ENCODE peak calls at places on chromosomes 13 and 19, in eight cellular contexts. N, J, P, T, I, X, R and F are unnamed samples.

GRCh38 chr13:98184796-98185195 is 7.7 kb upstream of the RNF113B start:
- DNase-seq in J (peak), N (no peak), T (peak), I (no peak), X (no peak), P (no peak), R (no peak), F (no peak)

GRCh38 chr19:53467138-53467502 is 413 bp upstream of the ZNF813 start:
- DNase-seq in X (peak), N (peak), R (no peak), I (no peak), T (no peak), P (no peak), J (no peak), F (no peak)

GRCh38 chr13:39875583-39875982 is 220.1 kb downstream of the COG6 start:
- DNase-seq in X (no peak), T (peak), R (no peak), P (no peak), I (no peak), N (no peak), J (no peak), F (no peak)

GRCh38 chr13:110301083-110301482 is 5.9 kb downstream of the COL4A1 start:
- DNase-seq in J (no peak), T (no peak), R (no peak), I (no peak), P (no peak), X (no peak), N (peak), F (no peak)

GRCh38 chr13:106499905-106500304 is 35.6 kb downstream of the EFNB2 start:
- DNase-seq in N (no peak), X (no peak), J (peak), R (no peak), I (peak), T (peak), P (no peak), F (no peak)

GRCh38 chr19:52637718-52638585 is at the start of gene ZNF83:
- DNase-seq in P (peak), N (peak), R (peak), T (peak), I (peak), X (peak), J (peak), F (peak)

GRCh38 chr19:42333975-42334696 is 8.7 kb downstream of the MEGF8 start:
- DNase-seq in P (no peak), T (no peak), N (no peak), X (no peak), J (no peak), I (no peak), R (no peak), F (no peak)

GRCh38 chr13:68076046-68076445 is 845.9 kb upstream of the PCDH9 start:
- DNase-seq in T (no peak), P (no peak), J (no peak), I (no peak), N (no peak), R (no peak), X (no peak), F (no peak)

GRCh38 chr13:114065926-114066774 is 66.3 kb downstream of the RASA3 start:
- DNase-seq in J (no peak), X (no peak), R (peak), P (no peak), T (no peak), I (no peak), N (no peak), F (no peak)

GRCh38 chr13:72839831-72840426 is 58.0 kb downstream of the PIBF1 start:
- DNase-seq in T (peak), P (peak), N (no peak), X (peak), J (peak), R (no peak), I (peak), F (peak)

GRCh38 chr19:4430760-4431159 is 26.8 kb downstream of the UBXN6 start:
- DNase-seq in X (no peak), J (no peak), I (no peak), N (no peak), T (no peak), P (no peak), R (no peak), F (no peak)

GRCh38 chr13:113220141-113220598 is 10.8 kb downstream of the CUL4A start:
- DNase-seq in J (no peak), I (no peak), P (no peak), X (no peak), T (no peak), N (no peak), R (no peak), F (no peak)

GRCh38 chr13:43044720-43045301 is 21.4 kb downstream of the DNAJC15 start:
- DNase-seq in T (no peak), I (no peak), J (no peak), P (no peak), X (no peak), R (no peak), N (no peak), F (no peak)

GRCh38 chr19:47643281-47643680 is 34.3 kb downstream of the BICRA start:
- DNase-seq in X (no peak), I (no peak), N (no peak), T (no peak), P (no peak), R (no peak), J (no peak), F (no peak)

GRCh38 chr13:100495455-100495854 is 93.1 kb downstream of the GGACT start:
- DNase-seq in N (no peak), T (no peak), X (no peak), P (no peak), R (no peak), J (no peak), I (no peak), F (no peak)

GRCh38 chr13:34750078-34750703 is 191.9 kb upstream of the NBEA start:
- DNase-seq in P (no peak), I (no peak), X (peak), R (no peak), J (peak), N (no peak), T (peak), F (no peak)

GRCh38 chr19:47560999-47561398 is 11.9 kb downstream of the ZNF541 start:
- DNase-seq in P (no peak), R (no peak), J (no peak), N (no peak), X (no peak), T (no peak), I (no peak), F (no peak)

GRCh38 chr13:26656919-26657318 is 99.4 kb downstream of the WASF3 start:
- DNase-seq in P (no peak), N (no peak), T (peak), R (no peak), J (peak), X (no peak), I (peak), F (no peak)

GRCh38 chr13:48412100-48412556 is 785 bp downstream of the LPAR6 start:
- DNase-seq in X (no peak), J (peak), R (no peak), N (no peak), I (peak), P (no peak), T (no peak), F (no peak)
- TF ChIP-seq CTCF in X (no peak), J (no peak), R (no peak), N (no peak), I (no peak), P (no peak), T (no peak), F (no peak)

DNA sequence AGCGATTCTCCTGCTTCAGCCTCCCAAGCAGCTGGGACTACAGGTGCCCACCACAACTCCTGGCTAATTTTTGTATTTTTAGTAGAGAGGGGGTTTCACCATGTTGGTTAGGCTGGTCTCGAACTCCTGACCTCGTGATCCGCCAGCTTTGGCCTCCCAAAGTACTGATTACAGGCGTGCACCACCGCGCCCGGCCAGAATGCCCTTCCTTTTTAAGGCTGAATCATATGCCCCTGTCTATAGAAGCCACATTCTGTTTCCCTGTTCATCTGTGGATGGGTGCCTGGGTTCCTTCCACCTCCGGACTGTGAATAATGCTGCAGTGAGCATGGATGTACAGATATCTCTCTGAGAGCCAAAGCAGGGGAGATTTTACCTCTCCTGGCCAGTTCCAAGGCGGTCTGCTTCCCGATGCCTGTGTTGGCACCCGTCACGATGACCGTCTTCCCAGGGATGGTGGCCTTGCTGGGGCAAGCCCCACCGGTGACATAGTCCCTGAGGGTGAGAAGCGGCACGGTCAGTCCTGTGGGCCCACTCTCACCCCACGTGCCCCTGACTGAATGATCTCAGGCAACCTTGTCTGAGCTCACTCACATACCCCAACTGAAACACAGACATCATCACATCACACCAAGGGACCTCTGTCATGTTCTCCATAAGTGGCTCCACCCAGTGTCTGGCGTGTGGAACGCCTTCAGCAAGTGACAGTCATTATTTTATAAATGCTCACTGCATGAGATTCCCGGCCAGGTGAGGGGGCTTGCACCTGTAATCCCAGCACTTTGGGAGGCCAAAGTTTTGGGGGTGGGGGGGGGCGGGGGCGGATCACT is 4.0 kb downstream of the RDH13 start:
- DNase-seq in X (no peak), I (no peak), P (no peak), J (no peak), N (no peak), R (no peak), T (no peak), F (no peak)
- TF ChIP-seq CTCF in X (no peak), I (no peak), P (no peak), J (no peak), N (no peak), R (no peak), T (no peak), F (no peak)

DNA sequence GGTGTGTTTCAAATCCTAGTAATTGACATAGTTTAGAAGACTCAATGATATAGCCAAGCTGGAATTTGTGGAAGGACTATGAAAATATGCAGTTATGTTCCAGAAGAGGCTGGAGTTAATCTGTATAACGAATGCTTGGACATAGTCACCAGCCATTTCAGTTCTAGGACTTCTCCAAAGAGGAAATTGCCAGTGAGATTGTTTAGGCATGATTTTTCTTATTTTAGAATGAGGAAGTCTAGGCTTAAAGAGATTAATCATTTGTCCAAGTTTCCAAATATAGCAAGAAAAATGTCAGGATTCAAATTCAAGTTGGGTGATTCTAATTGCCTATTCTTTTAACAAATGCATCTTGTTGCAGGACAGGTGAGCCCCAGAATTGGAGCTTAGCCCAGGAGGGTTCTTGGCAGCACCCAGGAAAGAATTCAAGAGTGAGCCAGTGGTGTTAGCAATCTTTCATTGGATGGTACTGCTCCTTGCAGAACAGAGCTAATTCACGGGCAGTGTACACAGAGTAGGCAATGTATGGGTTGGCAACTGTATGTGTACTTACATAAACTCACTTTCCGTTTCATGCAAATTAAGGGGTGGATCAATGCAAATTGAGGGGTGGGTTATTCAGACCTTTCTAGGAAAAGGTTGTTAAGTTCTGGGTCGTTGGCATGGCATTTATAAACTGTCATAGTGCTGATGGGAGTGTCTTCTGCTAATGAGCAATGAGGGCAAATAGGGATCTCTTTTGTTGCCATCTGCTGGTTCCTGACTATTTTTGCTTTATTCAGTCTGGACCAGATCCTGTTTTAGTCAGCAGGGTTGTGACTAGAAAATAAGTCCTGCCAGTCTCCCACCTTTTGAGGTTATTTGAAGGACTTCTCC is 763.2 kb upstream of the SLITRK1 start:
- DNase-seq in T (peak), J (no peak), R (no peak), P (no peak), N (no peak), X (no peak), I (peak), F (no peak)
- TF ChIP-seq CTCF in T (no peak), J (no peak), R (no peak), P (no peak), N (no peak), X (peak), I (peak), F (no peak)

GRCh38 chr19:46073268-46073922 is 32.6 kb upstream of the IGFL4 start:
- DNase-seq in N (no peak), I (no peak), P (no peak), T (no peak), J (no peak), X (no peak), R (no peak), F (no peak)

GRCh38 chr19:46067691-46068090 is 26.9 kb upstream of the IGFL4 start:
- DNase-seq in I (no peak), X (no peak), T (no peak), P (no peak), N (no peak), R (no peak), J (no peak), F (no peak)

GRCh38 chr19:46069841-46070341 is 29.1 kb upstream of the IGFL4 start:
- DNase-seq in R (no peak), J (peak), N (no peak), T (peak), I (peak), P (no peak), X (no peak), F (no peak)

GRCh38 chr19:46065486-46065885 is 24.7 kb upstream of the IGFL4 start:
- DNase-seq in R (no peak), X (no peak), N (no peak), T (peak), J (peak), P (peak), I (peak), F (no peak)

DNA sequence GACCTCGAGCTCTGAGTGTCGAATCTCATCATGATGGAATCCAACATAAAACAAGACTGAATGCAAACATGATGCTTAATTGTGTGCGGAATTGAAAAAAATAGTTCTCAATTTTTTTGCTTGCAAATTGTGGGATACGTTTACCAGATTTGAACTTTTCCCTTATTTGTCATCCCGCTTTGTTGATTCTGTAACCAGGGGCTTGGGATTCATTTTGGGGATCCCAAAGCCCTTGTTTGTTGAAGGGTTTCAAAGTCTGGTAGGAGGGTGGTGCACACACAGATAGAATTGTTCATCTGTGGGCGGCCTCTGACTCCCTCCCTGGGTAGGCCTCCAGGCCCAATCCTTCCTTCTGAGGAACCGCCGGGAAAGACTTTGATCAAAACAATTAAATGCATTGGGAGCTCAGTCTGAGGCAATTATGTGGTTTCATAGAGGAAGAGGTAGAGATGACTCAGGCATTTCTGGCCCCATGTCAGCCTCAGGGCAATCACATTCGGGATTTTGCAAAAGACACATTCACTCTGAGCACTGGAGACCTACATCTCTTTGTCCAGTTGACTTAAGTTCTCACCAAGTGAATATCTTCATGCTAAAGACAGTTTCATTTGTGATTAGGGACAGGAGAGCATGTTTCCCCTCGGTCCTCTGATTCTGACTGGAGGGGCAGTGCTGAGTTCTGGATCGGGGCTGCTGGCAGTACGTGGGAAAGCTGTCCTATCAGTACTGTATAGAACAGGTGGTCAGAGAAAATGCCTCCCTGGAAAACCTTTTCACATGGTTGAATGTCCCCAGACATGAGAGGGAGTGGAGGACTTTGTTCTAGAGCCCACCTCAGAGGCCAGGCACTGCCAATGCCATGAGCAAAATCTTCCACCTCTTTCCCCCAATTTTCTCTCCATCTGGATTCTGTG is 27.8 kb upstream of the IGFL4 start:
- DNase-seq in R (no peak), J (peak), T (peak), X (no peak), P (no peak), N (no peak), I (peak), F (no peak)
- TF ChIP-seq CTCF in R (no peak), J (no peak), T (no peak), X (no peak), P (no peak), N (no peak), I (no peak), F (no peak)

DNA sequence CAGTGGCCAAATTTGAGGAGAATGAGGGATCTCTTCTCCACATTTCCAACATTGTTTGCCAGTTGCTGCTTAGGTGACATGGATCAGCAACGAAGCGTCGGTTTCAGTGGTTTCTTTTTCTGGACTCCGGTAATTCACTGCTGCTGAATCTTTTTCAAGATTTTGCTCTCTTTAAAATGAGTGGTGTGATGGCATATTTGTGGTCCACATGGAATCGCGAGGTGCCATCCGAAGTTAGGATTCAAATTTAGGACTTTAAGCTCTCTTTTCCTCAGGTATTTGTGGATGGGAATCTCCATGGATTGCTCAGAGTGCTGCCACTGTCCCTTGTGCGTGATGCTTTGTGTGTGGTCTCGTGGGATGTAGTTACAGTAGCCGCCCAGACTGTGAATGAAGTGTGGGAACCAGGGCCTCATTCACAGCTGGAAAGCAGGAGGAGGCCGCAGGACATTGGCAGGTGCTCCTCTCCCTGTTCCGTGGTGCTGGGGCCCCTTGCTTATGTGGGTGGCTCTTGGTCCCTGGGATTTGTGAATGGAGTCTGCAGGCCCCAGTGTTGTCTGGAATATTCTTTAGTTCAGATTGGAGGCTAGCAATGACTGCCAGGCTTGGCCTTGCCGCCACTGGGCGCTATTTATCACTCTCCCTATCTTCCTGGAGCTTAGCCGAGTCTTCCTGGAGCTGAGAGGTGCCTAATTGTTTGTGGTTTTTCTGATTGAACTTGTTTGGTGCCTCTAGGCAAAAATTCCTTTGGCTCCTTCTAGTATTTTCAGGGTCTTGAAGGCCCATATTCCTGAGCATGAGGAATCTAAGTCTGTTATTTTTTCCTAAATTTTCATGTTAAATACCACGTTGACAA is 1.5 kb downstream of the ILF3 start:
- DNase-seq in X (peak), J (peak), T (peak), P (no peak), R (no peak), I (peak), N (no peak), F (no peak)
- TF ChIP-seq CTCF in X (no peak), J (no peak), T (no peak), P (no peak), R (no peak), I (peak), N (no peak), F (no peak)

GRCh38 chr13:31827707-31828106 is 88.4 kb downstream of the RXFP2 start:
- DNase-seq in N (no peak), R (no peak), X (no peak), T (no peak), P (no peak), J (no peak), I (no peak), F (no peak)

GRCh38 chr13:31824705-31825512 is 85.6 kb downstream of the RXFP2 start:
- DNase-seq in I (peak), N (no peak), P (no peak), J (peak), R (no peak), T (peak), X (no peak), F (no peak)
- TF ChIP-seq CTCF in I (no peak), N (no peak), P (no peak), J (peak), R (no peak), T (no peak), X (peak), F (peak)

GRCh38 chr13:85970727-85971126 is 171.5 kb upstream of the SLITRK6 start:
- DNase-seq in P (no peak), R (no peak), I (peak), J (peak), N (no peak), X (no peak), T (peak), F (no peak)
- TF ChIP-seq CTCF in P (no peak), R (no peak), I (no peak), J (no peak), N (no peak), X (peak), T (peak), F (peak)

GRCh38 chr19:1230585-1231489 is 7.0 kb downstream of the CBARP start:
- DNase-seq in P (no peak), N (no peak), I (no peak), J (no peak), T (no peak), R (no peak), X (peak), F (no peak)
- TF ChIP-seq CTCF in P (no peak), N (no peak), I (no peak), J (no peak), T (no peak), R (no peak), X (no peak), F (no peak)